ENCODE peak calls at places on chromosome 20, in six cellular contexts. E is mucosa of gallbladder, S is upper lobe of right lung, J is NCI-H82, I is T-helper 2 cell, F is Calu3. X is an unnamed sample.

GRCh38 chr20:61691978-61692377 is 373.7 kb downstream of the TAF4 start:
- DNase-seq in E (no peak), S (no peak), J (no peak), F (no peak), I (no peak), X (no peak)

GRCh38 chr20:46112430-46113020 is 5.6 kb upstream of the CD40 start:
- DNase-seq in I (no peak), F (no peak), E (no peak), S (no peak), J (peak; percentile 73), X (no peak)

GRCh38 chr20:49899551-49900383 is 15.6 kb downstream of the SPATA2 start:
- DNase-seq in S (no peak), I (no peak), E (no peak), J (peak; percentile 24), F (no peak), X (no peak)

GRCh38 chr20:5191829-5192569 is 65.2 kb downstream of the CDS2 start:
- DNase-seq in I (no peak), S (no peak), E (peak; percentile 59), F (peak; percentile 8), J (peak; percentile 83), X (peak; percentile 82)

GRCh38 chr20:54129350-54129749 is 44.4 kb downstream of the CYP24A1 start:
- DNase-seq in E (no peak), I (no peak), J (no peak), F (no peak), S (no peak), X (no peak)

GRCh38 chr20:59421089-59421488 is 120.7 kb downstream of the EDN3 start:
- DNase-seq in I (no peak), S (no peak), F (no peak), J (no peak), E (no peak), X (no peak)

GRCh38 chr20:46955601-46956556 is 61.2 kb downstream of the EYA2 start:
- DNase-seq in S (no peak), E (no peak), F (no peak), I (no peak), J (no peak), X (no peak)

GRCh38 chr20:48793776-48794175 is 34.0 kb downstream of the PREX1 start:
- DNase-seq in F (no peak), I (no peak), S (peak; percentile 22), J (no peak), E (no peak), X (no peak)

GRCh38 chr20:38872491-38873049 is 53.6 kb upstream of the FAM83D start:
- DNase-seq in I (no peak), E (no peak), F (no peak), S (no peak), J (no peak), X (no peak)

GRCh38 chr20:35339007-35339406 is 46.8 kb upstream of the FAM83C start:
- DNase-seq in E (no peak), S (no peak), I (no peak), F (no peak), J (peak; percentile 26), X (peak; percentile 82)

GRCh38 chr20:24771651-24772061 is 177.4 kb upstream of the CST7 start:
- DNase-seq in F (no peak), J (no peak), I (no peak), S (no peak), E (no peak), X (no peak)

GRCh38 chr20:9689041-9689440 is 149.8 kb downstream of the PAK5 start:
- DNase-seq in I (no peak), S (no peak), F (no peak), J (no peak), E (no peak), X (peak; percentile 35)

GRCh38 chr20:57713505-57713903 is 3.7 kb upstream of the PMEPA1 start:
- DNase-seq in S (peak; percentile 73), I (no peak), J (no peak), E (no peak), F (peak; percentile 28), X (no peak)

GRCh38 chr20:12265662-12266061 is 348.0 kb downstream of the BTBD3 start:
- DNase-seq in J (no peak), I (no peak), F (no peak), S (no peak), E (peak; percentile 44), X (no peak)

GRCh38 chr20:23212482-23212881 is 126.4 kb upstream of the CD93 start:
- DNase-seq in F (no peak), S (no peak), J (no peak), E (no peak), I (no peak), X (no peak)

GRCh38 chr20:63182425-63182824 is 33.5 kb downstream of the YTHDF1 start:
- DNase-seq in I (no peak), S (no peak), F (no peak), J (peak; percentile 53), E (no peak), X (no peak)

GRCh38 chr20:19457551-19457950 is 245.1 kb downstream of the SLC24A3 start:
- DNase-seq in I (no peak), S (no peak), F (no peak), J (peak; percentile 11), E (no peak), X (no peak)

GRCh38 chr20:50042370-50043313 is 59.9 kb downstream of the SNAI1 start:
- DNase-seq in E (no peak), I (no peak), S (no peak), J (no peak), F (no peak), X (no peak)

GRCh38 chr20:7673841-7674240 is 266.4 kb downstream of the HAO1 start:
- DNase-seq in F (no peak), I (no peak), J (no peak), S (no peak), E (no peak), X (no peak)

X was measured in kidney glomerular epithelial cell.